ENCODE peak calls at places on chromosomes 7 and 10, in four cellular contexts. T is K562, W is SK-N-SH, E is HepG2. A is an unnamed sample.

GRCh38 chr10:44673245-44673999 is 237.7 kb upstream of the TMEM72 start:
- DNase-seq in E (peak; percentile 6), W (no peak), T (no peak), A (no peak)

GRCh38 chr7:127437772-127438330 is 45.3 kb upstream of the ZNF800 start:
- DNase-seq in E (no peak), W (no peak), T (no peak), A (no peak)

GRCh38 chr7:74183653-74184450 is 9.7 kb downstream of the EIF4H start:
- DNase-seq in T (peak; percentile 57), E (peak; percentile 54), W (peak; percentile 49), A (no peak)

GRCh38 chr7:114820993-114821945 is 100.6 kb upstream of the MDFIC start:
- DNase-seq in T (no peak), E (no peak), W (no peak), A (no peak)

GRCh38 chr10:129105266-129105665 is 361.8 kb upstream of the MGMT start:
- DNase-seq in T (no peak), E (no peak), W (no peak), A (no peak)

GRCh38 chr7:155793720-155794119 is 18.5 kb downstream of the SHH start:
- DNase-seq in T (no peak), W (no peak), E (no peak), A (no peak)

GRCh38 chr7:20358106-20358505 is 27.4 kb downstream of the ITGB8 start:
- DNase-seq in E (no peak), W (no peak), T (no peak), A (no peak)

GRCh38 chr10:114526497-114527238 is 122.4 kb upstream of the AFAP1L2 start:
- DNase-seq in T (peak; percentile 2), W (peak; percentile 85), E (peak; percentile 88), A (peak; percentile 95)

GRCh38 chr10:36748128-36748871 is 377.1 kb upstream of the ANKRD30A start:
- DNase-seq in T (no peak), W (no peak), E (no peak), A (no peak)

GRCh38 chr7:45689797-45690761 is 115.9 kb downstream of the ADCY1 start:
- DNase-seq in W (no peak), E (no peak), T (no peak), A (no peak)

GRCh38 chr10:119364941-119365340 is 157.6 kb downstream of the GRK5 start:
- DNase-seq in W (peak; percentile 53), T (no peak), E (no peak), A (no peak)

GRCh38 chr7:596071-596818 is 76.6 kb upstream of the PDGFA start:
- DNase-seq in E (no peak), T (no peak), W (no peak), A (no peak)

GRCh38 chr7:151416921-151417320 is 7.1 kb upstream of the WDR86 start:
- DNase-seq in E (no peak), W (no peak), T (no peak), A (no peak)

GRCh38 chr10:59175538-59176240 is 754 bp upstream of the PHYHIPL start:
- DNase-seq in E (peak; percentile 40), T (no peak), W (no peak), A (no peak)

GRCh38 chr7:19989906-19990305 is 216.5 kb upstream of the TMEM196 start:
- DNase-seq in W (no peak), T (no peak), E (no peak), A (no peak)

GRCh38 chr10:33945051-33945450 is 610.6 kb upstream of the NRP1 start:
- DNase-seq in E (no peak), W (no peak), T (no peak), A (no peak)

GRCh38 chr7:45663965-45664623 is 89.9 kb downstream of the ADCY1 start:
- DNase-seq in W (no peak), T (no peak), E (no peak), A (no peak)

GRCh38 chr10:124878457-124878739 is 63.5 kb upstream of the ZRANB1 start:
- DNase-seq in T (no peak), W (no peak), E (no peak), A (no peak)

GRCh38 chr10:44853148-44853734 is 57.9 kb upstream of the TMEM72 start:
- DNase-seq in T (no peak), W (no peak), E (no peak), A (no peak)

GRCh38 chr10:7817984-7818294 is 366 bp upstream of the TAF3 start:
- DNase-seq in W (no peak), E (no peak), T (no peak), A (peak; percentile 16)
- H3K27ac ChIP-seq in W (no peak overlapping the region), E (peak overlapping the region; percentile 32), T (peak overlapping the region; percentile 47), A (no peak overlapping the region)

DNA sequence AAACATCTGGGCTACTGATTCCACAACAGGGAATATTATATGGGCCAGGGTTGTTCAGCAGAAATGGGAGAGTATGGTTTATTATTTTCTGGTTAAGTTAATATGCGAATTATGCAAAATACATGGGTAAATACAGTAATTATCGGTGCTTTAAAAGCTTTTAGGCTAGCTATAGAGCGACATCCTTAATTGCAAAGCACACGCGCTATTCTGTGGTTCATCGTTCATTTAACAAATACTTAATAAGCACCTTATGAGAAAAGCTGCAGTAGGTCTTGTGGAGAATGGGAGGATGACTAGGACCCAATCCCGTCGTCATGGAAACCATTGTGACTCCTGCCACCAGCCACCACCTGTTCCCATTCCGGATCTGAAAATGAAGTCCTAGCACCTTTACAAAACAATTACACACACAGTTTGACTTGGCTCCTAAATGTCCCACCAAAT is 615 bp upstream of the CEP41 start:
- DNase-seq in T (peak; percentile 28), E (no peak), W (peak; percentile 38), A (no peak)
- TF ChIP-seq FOXM1 in T (no peak), E (no peak), W (no peak), A (no peak)

DNA sequence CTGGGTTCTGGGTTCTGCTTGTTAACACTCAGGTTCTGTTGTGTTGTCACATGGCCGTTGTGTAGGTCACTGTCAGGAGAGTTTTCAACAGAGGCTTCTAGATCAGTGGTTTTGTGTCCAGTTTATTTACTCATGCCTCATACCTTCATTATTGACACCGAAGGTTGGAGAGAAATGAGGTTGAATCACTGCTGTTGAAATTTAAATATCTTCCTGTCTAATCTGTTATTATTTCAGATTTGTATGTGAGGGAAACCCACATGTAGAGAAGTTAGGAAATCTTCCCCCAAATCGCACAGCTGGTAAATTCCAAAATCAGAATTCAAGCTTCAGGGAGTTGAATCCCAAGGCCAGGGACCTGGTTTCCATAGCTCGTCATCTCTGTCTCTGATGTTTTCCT is 28.3 kb upstream of the KLF6 start:
- DNase-seq in E (no peak), W (no peak), T (no peak), A (no peak)
- H3K27ac ChIP-seq in E (peak overlapping the region; percentile 32), W (no peak overlapping the region), T (no peak overlapping the region), A (no peak overlapping the region)

DNA sequence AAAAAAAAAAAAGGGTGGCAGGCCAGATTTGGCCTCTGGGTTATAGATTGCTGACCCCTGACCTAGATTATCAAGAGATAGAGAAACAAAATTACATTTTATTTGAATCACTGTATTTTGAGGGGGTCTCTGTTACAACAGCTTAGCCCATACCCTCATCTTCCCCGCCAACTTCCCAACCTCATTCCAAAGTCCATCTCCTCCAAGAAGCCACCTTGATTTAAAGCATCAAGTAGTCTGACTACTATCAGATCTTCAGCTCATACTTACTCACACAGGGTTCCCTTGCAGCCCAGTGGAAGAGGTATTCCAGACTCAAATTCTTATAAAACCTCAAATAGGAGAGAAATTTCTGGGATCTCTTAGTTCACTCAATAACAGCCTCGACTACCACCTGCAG is 20.4 kb downstream of the ZC3HAV1 start:
- DNase-seq in T (no peak), E (no peak), W (no peak), A (no peak)
- TF ChIP-seq FOXM1 in T (no peak), E (no peak), W (no peak), A (no peak)

GRCh38 chr7:37408885-37409248 is 39.8 kb downstream of the ELMO1 start:
- DNase-seq in W (no peak), E (no peak), T (no peak), A (no peak)
- H3K27ac ChIP-seq in W (no peak overlapping the region), E (no peak overlapping the region), T (no peak overlapping the region), A (no peak overlapping the region)

GRCh38 chr7:4472739-4473138 is 209.4 kb upstream of the FOXK1 start:
- DNase-seq in T (no peak), E (no peak), W (no peak), A (no peak)

GRCh38 chr7:4468320-4469102 is 213.6 kb upstream of the FOXK1 start:
- DNase-seq in E (no peak), T (no peak), W (no peak), A (no peak)

DNA sequence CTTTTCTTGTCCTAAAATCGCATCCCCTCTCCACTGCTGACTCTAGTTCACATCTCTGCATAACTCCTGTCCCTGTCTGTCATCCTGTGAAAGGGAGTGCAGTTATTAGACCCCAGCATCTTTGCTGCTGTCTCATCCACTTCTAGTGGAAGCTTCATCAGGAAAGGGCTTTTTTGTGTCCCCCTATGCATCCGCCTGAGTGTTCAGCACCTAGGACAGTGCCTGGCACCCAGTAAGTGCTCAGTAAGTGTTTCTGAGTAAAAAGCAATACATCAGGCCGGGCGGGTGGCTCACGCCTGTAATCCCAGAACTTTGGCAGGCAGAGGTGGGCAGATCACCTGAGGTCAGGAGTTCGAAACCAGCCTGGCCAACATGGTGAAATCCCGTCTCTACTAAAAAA is 211.8 kb upstream of the FOXK1 start:
- DNase-seq in T (peak; percentile 14), W (no peak), E (no peak), A (no peak)
- TF ChIP-seq FOXM1 in T (no peak), W (no peak), E (no peak), A (no peak)

DNA sequence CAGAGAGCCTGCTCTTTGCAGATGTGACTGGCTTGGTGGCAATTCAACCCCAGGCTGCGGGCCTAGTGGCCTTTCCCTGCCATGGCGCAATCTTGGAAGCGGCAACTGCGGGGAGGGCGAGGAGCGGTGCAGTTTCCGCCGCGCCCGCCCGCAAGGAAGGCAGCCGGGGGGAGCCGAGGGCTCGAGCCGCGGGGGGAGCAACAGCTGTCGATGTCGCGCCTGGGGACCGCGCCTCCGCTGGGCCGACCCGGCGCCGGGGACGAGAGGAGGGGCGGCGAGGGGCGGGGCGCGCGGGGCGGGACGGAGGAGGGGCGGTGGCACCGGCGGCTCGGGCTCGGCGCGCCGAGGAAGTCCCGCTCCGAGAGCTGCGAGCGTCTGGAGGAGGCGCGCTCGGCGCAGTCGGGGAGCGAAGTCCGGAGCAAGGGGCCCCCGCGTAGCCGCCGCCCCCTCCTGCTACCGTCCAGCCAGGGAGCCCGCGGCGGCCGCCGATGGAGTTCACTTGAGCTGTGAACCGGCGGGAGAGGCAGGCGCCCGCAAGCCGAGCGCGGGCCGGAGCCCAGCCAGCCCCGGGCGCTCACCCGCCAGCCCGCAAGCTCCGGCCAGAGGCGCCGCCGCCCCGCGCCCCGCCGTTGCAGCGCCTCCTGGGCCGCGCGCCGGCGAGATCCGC is 438.1 kb upstream of the GALNT17 start:
- DNase-seq in T (no peak), W (peak; percentile 96), E (no peak), A (no peak)
- H3K27ac ChIP-seq in T (no peak overlapping the region), W (peak overlapping the region; percentile 87), E (no peak overlapping the region), A (peak overlapping the region; percentile 86)

GRCh38 chr10:77800320-77800719 is 126.2 kb downstream of the DLG5 start:
- DNase-seq in E (no peak), T (no peak), W (no peak), A (no peak)

GRCh38 chr10:77799352-77799751 is 127.2 kb downstream of the DLG5 start:
- DNase-seq in T (no peak), E (no peak), W (no peak), A (no peak)

GRCh38 chr10:77801474-77802238 is 124.9 kb downstream of the DLG5 start:
- DNase-seq in W (no peak), T (no peak), E (no peak), A (peak; percentile 53)

GRCh38 chr10:77798940-77799339 is 127.6 kb downstream of the DLG5 start:
- DNase-seq in E (no peak), T (no peak), W (no peak), A (no peak)

GRCh38 chr10:77800738-77801266 is 125.8 kb downstream of the DLG5 start:
- DNase-seq in E (no peak), W (no peak), T (no peak), A (no peak)
- TF ChIP-seq FOXM1 in E (no peak), W (no peak), T (no peak), A (no peak)